ENCODE peak calls at places on chromosomes 6 and 20, in eight cellular contexts. J is A549, O is AG04450, Y is cardiac muscle cell, L is tibial nerve, X is astrocyte of the spinal cord, I is left ventricle myocardium inferior, R is suprapubic skin. U is an unnamed sample.
A peak's percentile ranks its signal among the peaks of the same experiment; 100 is the strongest.

GRCh38 chr6:25579902-25580495 is 72.0 kb upstream of the SCGN start:
- DNase-seq in J (no peak), L (no peak), X (no peak), R (no peak), Y (no peak), O (no peak), I (no peak), U (no peak)

GRCh38 chr20:35120012-35120701 is 27.0 kb downstream of the EDEM2 start:
- DNase-seq in J (no peak), L (no peak), X (peak; percentile 57), I (no peak), O (peak; percentile 32), R (no peak), Y (peak; percentile 94), U (no peak)

GRCh38 chr6:135329851-135330803 is 149.0 kb downstream of the MYB start:
- DNase-seq in J (no peak), O (no peak), L (no peak), X (no peak), I (no peak), Y (no peak), R (no peak), U (no peak)

GRCh38 chr6:38847497-38847896 is 132.4 kb downstream of the DNAH8 start:
- DNase-seq in J (no peak), O (no peak), Y (no peak), I (no peak), L (no peak), X (no peak), R (no peak), U (no peak)

GRCh38 chr6:95227301-95227700 is 350.0 kb upstream of the MANEA start:
- DNase-seq in X (no peak), R (no peak), I (no peak), L (no peak), J (no peak), O (no peak), Y (no peak), U (no peak)

GRCh38 chr6:41940759-41941279 is 789 bp downstream of the CCND3 start:
- DNase-seq in J (peak; percentile 62), L (no peak), O (no peak), I (peak; percentile 69), R (no peak), X (peak; percentile 25), Y (peak; percentile 45), U (peak; percentile 57)

GRCh38 chr6:13615802-13616140 is 636 bp downstream of the NOL7 start:
- DNase-seq in Y (peak; percentile 46), I (peak; percentile 53), L (peak; percentile 22), O (no peak), R (peak; percentile 86), X (no peak), J (no peak), U (no peak)

GRCh38 chr6:131825946-131826345 is 18.1 kb downstream of the ENPP1 start:
- DNase-seq in J (peak; percentile 3), Y (no peak), O (no peak), X (no peak), L (no peak), I (no peak), R (no peak), U (no peak)

GRCh38 chr20:47233333-47234188 is 122.9 kb downstream of the ZMYND8 start:
- DNase-seq in J (no peak), X (peak; percentile 53), O (no peak), L (no peak), Y (peak; percentile 47), I (no peak), R (no peak), U (no peak)

GRCh38 chr6:123062645-123063044 is 66.6 kb downstream of the CLVS2 start:
- DNase-seq in I (no peak), L (no peak), O (no peak), X (no peak), J (no peak), Y (no peak), R (no peak), U (no peak)

GRCh38 chr6:112933947-112934346 is 586.8 kb downstream of the RFPL4B start:
- DNase-seq in R (no peak), X (no peak), O (no peak), I (no peak), Y (no peak), L (no peak), J (no peak), U (no peak)

GRCh38 chr6:122712093-122712863 is 67.2 kb upstream of the FABP7 start:
- DNase-seq in J (no peak), R (no peak), L (no peak), Y (no peak), I (no peak), O (no peak), X (peak; percentile 82), U (no peak)

GRCh38 chr6:161486326-161486725 is 212.5 kb upstream of the AGPAT4 start:
- DNase-seq in X (peak; percentile 65), J (peak; percentile 64), R (no peak), L (no peak), O (no peak), Y (peak; percentile 50), I (no peak), U (no peak)

GRCh38 chr20:33408716-33409654 is 7.7 kb upstream of the CDK5RAP1 start:
- DNase-seq in Y (no peak), X (no peak), O (no peak), J (no peak), R (no peak), L (no peak), I (no peak), U (no peak)

GRCh38 chr6:73314577-73315492 is 39.2 kb downstream of the DPPA5 start:
- DNase-seq in L (no peak), X (no peak), I (no peak), Y (peak; percentile 14), R (no peak), J (no peak), O (no peak), U (no peak)

GRCh38 chr6:134420638-134421181 is 102.8 kb upstream of the SGK1 start:
- DNase-seq in X (peak; percentile 70), I (no peak), R (no peak), J (peak; percentile 75), L (no peak), O (no peak), Y (peak; percentile 78), U (no peak)

GRCh38 chr6:93992976-93993375 is 573.6 kb upstream of the EPHA7 start:
- DNase-seq in L (no peak), I (no peak), X (peak; percentile 47), J (no peak), Y (peak; percentile 1), O (no peak), R (no peak), U (no peak)

GRCh38 chr6:167005350-167006159 is 6.4 kb downstream of the CEP43 start:
- DNase-seq in Y (peak; percentile 66), L (no peak), I (peak; percentile 67), O (no peak), J (no peak), R (no peak), X (no peak), U (no peak)

GRCh38 chr6:157860505-157860991 is 37.5 kb downstream of the SNX9 start:
- DNase-seq in I (no peak), R (no peak), Y (no peak), L (no peak), X (peak; percentile 49), O (no peak), J (no peak), U (no peak)

GRCh38 chr20:21714297-21715192 is 9.1 kb downstream of the PAX1 start:
- DNase-seq in L (no peak), I (no peak), X (no peak), R (no peak), Y (no peak), O (no peak), J (no peak), U (no peak)

GRCh38 chr20:21715193-21715881 is 9.9 kb downstream of the PAX1 start:
- DNase-seq in I (no peak), L (no peak), X (no peak), J (no peak), O (no peak), R (no peak), Y (no peak), U (no peak)

GRCh38 chr20:21713470-21713869 is 8.0 kb downstream of the PAX1 start:
- DNase-seq in R (no peak), I (no peak), O (no peak), J (no peak), X (no peak), L (no peak), Y (no peak), U (no peak)

GRCh38 chr20:21712443-21713059 is 7.1 kb downstream of the PAX1 start:
- DNase-seq in R (no peak), O (no peak), I (no peak), J (no peak), Y (no peak), X (no peak), L (no peak), U (no peak)

GRCh38 chr20:21713901-21714296 is 8.4 kb downstream of the PAX1 start:
- DNase-seq in O (no peak), I (no peak), J (no peak), Y (no peak), L (no peak), R (no peak), X (no peak), U (no peak)
- H3K4me3 ChIP-seq in O (no peak overlapping the region), I (no peak overlapping the region), J (no peak overlapping the region), Y (no peak overlapping the region), L (no peak overlapping the region), R (no peak overlapping the region), X (no peak overlapping the region), U (no peak overlapping the region)

GRCh38 chr6:106525111-106525884 is 104.0 kb downstream of the RTN4IP1 start:
- DNase-seq in Y (no peak), R (no peak), X (no peak), J (no peak), L (no peak), I (no peak), O (no peak), U (no peak)
- H3K4me3 ChIP-seq in Y (no peak overlapping the region), R (peak overlapping the region; percentile 27), X (no peak overlapping the region), J (no peak overlapping the region), L (peak overlapping the region; percentile 9), I (peak overlapping the region; percentile 47), O (no peak overlapping the region), U (no peak overlapping the region)

DNA sequence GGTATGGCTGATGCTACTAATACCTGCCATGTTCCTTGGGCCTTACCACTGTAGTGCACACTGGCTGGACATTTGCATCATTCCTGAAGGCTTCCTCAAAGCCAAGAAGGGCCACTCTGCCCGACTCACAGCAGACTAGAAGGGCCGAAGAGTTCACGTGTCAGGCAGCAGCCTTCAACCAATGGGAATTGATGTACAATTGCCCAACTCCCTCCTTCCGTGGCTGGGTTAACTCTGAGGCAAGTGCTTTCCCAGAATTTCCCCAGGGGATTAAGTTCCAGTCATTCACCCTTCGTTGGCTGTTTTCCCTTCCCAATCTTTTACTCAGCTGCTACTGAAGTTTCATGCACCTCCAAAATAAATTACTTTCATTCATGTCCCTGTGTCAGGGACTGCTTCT is 29.8 kb downstream of the PSMB9 start:
- DNase-seq in O (no peak), L (no peak), R (no peak), J (no peak), Y (peak; percentile 92), I (no peak), X (no peak), U (peak; percentile 55)
- H3K4me3 ChIP-seq in O (no peak overlapping the region), L (no peak overlapping the region), R (no peak overlapping the region), J (no peak overlapping the region), Y (no peak overlapping the region), I (no peak overlapping the region), X (no peak overlapping the region), U (no peak overlapping the region)

DNA sequence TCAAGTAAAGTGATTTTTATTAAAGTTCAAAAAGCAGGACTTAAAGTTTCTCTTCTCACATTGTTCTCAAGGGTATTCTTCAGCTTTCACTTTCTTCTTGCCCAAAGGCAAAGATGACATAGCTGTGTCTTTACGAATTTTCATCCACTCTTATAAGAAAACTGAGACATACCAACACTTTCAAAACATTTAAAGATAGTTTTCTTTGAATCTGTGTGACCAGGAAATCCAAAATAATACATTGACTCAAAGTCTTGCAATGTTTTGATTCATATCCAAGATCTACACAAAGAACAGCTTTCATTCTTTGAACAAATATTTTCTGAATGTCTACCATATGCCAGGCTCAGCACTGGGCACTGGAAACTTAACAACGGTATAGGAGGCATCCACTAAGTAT is 117.9 kb downstream of the SIM1 start:
- DNase-seq in X (peak; percentile 90), J (peak; percentile 3), Y (peak; percentile 62), O (no peak), R (no peak), L (no peak), I (no peak), U (no peak)
- H3K4me3 ChIP-seq in X (no peak overlapping the region), J (no peak overlapping the region), Y (no peak overlapping the region), O (no peak overlapping the region), R (no peak overlapping the region), L (no peak overlapping the region), I (no peak overlapping the region), U (no peak overlapping the region)